ENCODE peak calls at places on chromosomes 11 and 22, in ten cellular contexts. O is right atrium auricular region, J is cardiac muscle cell, H is Peyer's patch, L is heart right ventricle, Y is HFFc6, K is endodermal cell, N is nephron progenitor cell, P is transverse colon, S is OCI-LY7. R is an unnamed sample.

GRCh38 chr11:3662856-3663255 is 8.3 kb downstream of the CHRNA10 start:
- DNase-seq in O (no peak), J (no peak), H (no peak), L (no peak), Y (no peak), K (no peak), N (no peak), P (no peak), S (no peak), R (no peak)

GRCh38 chr22:49934891-49935557 is 16.6 kb downstream of the CRELD2 start:
- DNase-seq in O (no peak), J (peak), H (peak), L (peak), Y (no peak), K (peak), N (peak), P (peak), S (peak), R (peak)

GRCh38 chr11:2215561-2216399 is 44.2 kb upstream of the TH start:
- DNase-seq in O (peak), J (no peak), H (no peak), L (no peak), Y (no peak), K (peak), N (no peak), P (no peak), S (no peak), R (no peak)

GRCh38 chr22:42560781-42561180 is 7.0 kb downstream of the SERHL2 start:
- DNase-seq in O (no peak), J (peak), H (no peak), L (no peak), Y (no peak), K (peak), N (peak), P (no peak), S (peak), R (peak)

GRCh38 chr22:16973591-16974297 is 34.3 kb downstream of the GAB4 start:
- DNase-seq in O (no peak), J (no peak), H (no peak), L (no peak), Y (no peak), K (peak), N (no peak), P (no peak), S (no peak), R (no peak)

GRCh38 chr22:19775496-19776325 is 15.1 kb downstream of the TBX1 start:
- DNase-seq in O (no peak), J (no peak), H (no peak), L (no peak), Y (no peak), K (no peak), N (no peak), P (no peak), S (peak), R (no peak)

GRCh38 chr11:121576531-121576930 is 123.8 kb upstream of the SORL1-AS1 start:
- DNase-seq in O (no peak), J (no peak), H (no peak), L (no peak), Y (no peak), K (no peak), N (no peak), P (no peak), S (no peak), R (no peak)

GRCh38 chr11:82176945-82177344 is 556.7 kb downstream of the FAM181B start:
- DNase-seq in O (no peak), J (no peak), H (no peak), L (no peak), Y (no peak), K (no peak), N (no peak), P (no peak), S (no peak), R (no peak)

GRCh38 chr11:117095301-117096139 is 2.7 kb downstream of the SIK3 start:
- DNase-seq in O (no peak), J (no peak), H (no peak), L (no peak), Y (peak), K (no peak), N (no peak), P (no peak), S (no peak), R (no peak)

GRCh38 chr11:126339073-126339865 is 16.2 kb upstream of the ST3GAL4 start:
- DNase-seq in O (no peak), J (no peak), H (peak), L (no peak), Y (no peak), K (no peak), N (no peak), P (no peak), S (no peak), R (no peak)

GRCh38 chr22:36369922-36370781 is 17.6 kb downstream of the MYH9 start:
- DNase-seq in O (no peak), J (peak), H (peak), L (peak), Y (peak), K (peak), N (no peak), P (peak), S (peak), R (no peak)

GRCh38 chr22:36367479-36367878 is 20.3 kb downstream of the MYH9 start:
- DNase-seq in O (no peak), J (no peak), H (no peak), L (no peak), Y (no peak), K (peak), N (no peak), P (no peak), S (no peak), R (no peak)

GRCh38 chr22:36369004-36369921 is 18.5 kb downstream of the MYH9 start:
- DNase-seq in O (no peak), J (no peak), H (no peak), L (no peak), Y (no peak), K (peak), N (no peak), P (no peak), S (no peak), R (no peak)

GRCh38 chr22:36367066-36367465 is 20.7 kb downstream of the MYH9 start:
- DNase-seq in O (no peak), J (no peak), H (no peak), L (no peak), Y (no peak), K (no peak), N (no peak), P (no peak), S (no peak), R (no peak)

GRCh38 chr22:36368359-36368983 is 19.3 kb downstream of the MYH9 start:
- DNase-seq in O (no peak), J (peak), H (no peak), L (no peak), Y (peak), K (peak), N (peak), P (no peak), S (no peak), R (no peak)
- TF ChIP-seq CTCF in O (no peak), J (peak), H (peak), L (no peak), Y (peak), K (peak), N (no peak), P (peak), S (peak), R (no peak)

GRCh38 chr22:44669725-44670027 is 32.3 kb upstream of the PRR5 start:
- DNase-seq in O (no peak), J (peak), H (no peak), L (no peak), Y (no peak), K (peak), N (no peak), P (no peak), S (no peak), R (no peak)
- TF ChIP-seq CTCF in O (no peak), J (peak), H (peak), L (peak), Y (peak), K (peak), N (peak), P (no peak), S (peak), R (peak)

DNA sequence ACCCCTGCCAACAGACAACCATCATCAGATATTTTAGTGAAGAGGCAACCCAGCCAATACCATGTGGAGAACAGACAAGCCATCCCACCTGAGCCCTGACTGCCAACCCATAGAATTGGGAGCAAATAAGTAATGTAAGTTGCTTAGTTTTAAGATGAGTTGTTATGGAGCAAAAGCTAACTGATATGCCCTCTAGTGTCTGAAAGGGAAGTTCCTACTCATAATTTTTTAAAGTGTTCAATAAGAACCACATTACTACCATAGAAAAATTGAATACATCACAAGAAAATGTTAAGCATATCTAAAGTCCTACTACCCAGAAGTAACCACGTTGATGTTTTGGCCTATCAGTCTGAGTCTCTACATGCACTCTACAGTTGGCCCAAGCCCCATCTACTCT is 50.8 kb upstream of the SLC36A4 start:
- DNase-seq in O (no peak), J (no peak), H (no peak), L (no peak), Y (peak), K (no peak), N (no peak), P (no peak), S (peak), R (no peak)
- TF ChIP-seq CTCF in O (no peak), J (peak), H (no peak), L (no peak), Y (peak), K (peak), N (no peak), P (peak), S (peak), R (no peak)

GRCh38 chr11:114400974-114401223 is 433 bp downstream of the RBM7 start:
- DNase-seq in O (no peak), J (no peak), H (no peak), L (no peak), Y (no peak), K (no peak), N (no peak), P (no peak), S (no peak), R (no peak)

GRCh38 chr11:114398303-114398920 is 1.9 kb downstream of the C11orf71 start:
- DNase-seq in O (no peak), J (no peak), H (no peak), L (no peak), Y (no peak), K (no peak), N (no peak), P (no peak), S (no peak), R (no peak)

GRCh38 chr11:114399903-114400221 is 449 bp downstream of the C11orf71 start:
- DNase-seq in O (peak), J (peak), H (no peak), L (no peak), Y (no peak), K (peak), N (peak), P (no peak), S (peak), R (peak)

GRCh38 chr11:114399490-114399889 is 821 bp downstream of the C11orf71 start:
- DNase-seq in O (no peak), J (peak), H (no peak), L (no peak), Y (no peak), K (no peak), N (no peak), P (no peak), S (no peak), R (no peak)

DNA sequence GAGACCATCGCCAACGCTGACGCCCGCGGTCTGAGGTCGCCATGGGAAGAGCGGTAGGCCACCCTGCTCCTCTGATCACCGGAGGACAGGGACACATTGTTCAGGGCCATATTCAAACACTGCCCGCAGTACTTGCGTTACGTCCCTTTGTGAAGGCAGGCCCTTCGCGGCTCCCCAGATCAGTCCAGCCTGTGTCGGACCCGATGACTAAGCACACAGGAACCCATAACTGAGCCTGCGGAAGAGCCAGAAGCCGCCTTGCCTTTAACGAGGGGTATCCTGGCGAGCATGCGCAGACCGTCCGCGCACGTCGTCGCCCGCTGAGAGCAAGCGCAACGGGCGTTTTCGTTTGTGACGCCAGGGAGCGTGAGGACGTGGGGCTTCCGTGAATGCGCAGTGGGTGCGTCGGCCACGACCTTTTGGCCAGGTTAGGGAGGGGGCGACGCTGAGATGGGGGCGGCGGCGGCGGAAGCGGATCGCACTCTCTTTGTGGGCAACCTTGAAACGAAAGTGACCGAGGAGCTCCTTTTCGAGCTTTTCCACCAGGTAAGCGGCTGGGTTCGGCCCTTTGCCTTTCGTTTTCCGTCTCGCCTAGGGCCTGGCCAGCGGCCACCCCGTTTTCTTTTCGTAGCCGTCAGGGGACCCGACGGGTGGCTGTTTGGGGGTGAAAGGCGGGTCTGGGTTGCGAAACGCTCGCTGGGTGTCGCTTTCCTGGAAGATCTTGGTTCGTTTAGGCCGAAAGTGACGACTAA is at the start of the genes C11orf71 and RBM7:
- DNase-seq in O (peak), J (peak), H (peak), L (peak), Y (peak), K (peak), N (peak), P (peak), S (peak), R (peak)
- TF ChIP-seq CTCF in O (no peak), J (no peak), H (peak), L (no peak), Y (peak), K (peak), N (no peak), P (no peak), S (peak), R (no peak)

GRCh38 chr11:38795027-38795426 is 2197.0 kb upstream of the RAG2 start:
- DNase-seq in O (no peak), J (no peak), H (no peak), L (no peak), Y (no peak), K (no peak), N (no peak), P (no peak), S (no peak), R (no peak)

GRCh38 chr11:38788591-38788990 is 2190.6 kb upstream of the RAG2 start:
- DNase-seq in O (no peak), J (no peak), H (no peak), L (no peak), Y (no peak), K (no peak), N (no peak), P (no peak), S (no peak), R (no peak)

DNA sequence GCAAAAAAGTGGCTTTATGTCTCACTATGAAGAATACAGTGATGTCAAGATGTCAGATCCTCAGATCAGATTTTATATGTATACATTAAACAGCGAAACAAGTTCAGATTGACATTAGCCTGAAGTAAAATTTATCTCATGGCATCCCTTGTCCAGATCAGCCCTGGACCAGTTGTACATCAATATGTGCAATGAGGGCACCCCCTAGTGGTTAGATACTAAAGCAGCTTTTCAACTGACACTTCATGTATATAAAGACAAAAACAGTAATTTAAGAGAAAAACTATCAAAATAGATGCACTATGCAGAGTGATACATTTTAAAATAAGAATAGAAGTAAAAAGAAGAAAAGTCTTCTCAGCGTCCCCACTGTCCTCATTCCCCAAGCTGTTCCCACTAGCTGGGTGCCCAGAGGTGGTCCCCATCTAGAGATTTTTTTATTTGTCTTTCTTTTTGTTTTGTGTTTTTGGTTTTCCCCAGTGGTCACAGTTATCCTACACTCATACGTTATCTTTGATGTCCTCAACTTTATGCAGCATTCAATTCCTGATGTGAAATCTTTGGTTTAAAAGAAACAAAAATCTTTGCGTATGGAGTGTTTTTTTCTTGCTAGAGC is 2193.4 kb upstream of the RAG2 start:
- DNase-seq in O (no peak), J (peak), H (no peak), L (peak), Y (peak), K (peak), N (peak), P (no peak), S (peak), R (no peak)
- TF ChIP-seq CTCF in O (peak), J (peak), H (peak), L (peak), Y (peak), K (peak), N (peak), P (peak), S (peak), R (peak)

GRCh38 chr11:70271635-70271953 is 1.1 kb downstream of the PPFIA1 start:
- DNase-seq in O (no peak), J (no peak), H (no peak), L (no peak), Y (no peak), K (no peak), N (no peak), P (no peak), S (no peak), R (no peak)

GRCh38 chr11:70268526-70268925 is 2.0 kb upstream of the PPFIA1 start:
- DNase-seq in O (no peak), J (no peak), H (no peak), L (no peak), Y (no peak), K (no peak), N (no peak), P (no peak), S (no peak), R (no peak)

GRCh38 chr11:70272009-70272408 is 1.5 kb downstream of the PPFIA1 start:
- DNase-seq in O (no peak), J (no peak), H (no peak), L (no peak), Y (no peak), K (no peak), N (no peak), P (no peak), S (no peak), R (no peak)

GRCh38 chr11:70270104-70270876 is at the start of gene PPFIA1:
- DNase-seq in O (peak), J (peak), H (peak), L (peak), Y (peak), K (peak), N (peak), P (peak), S (peak), R (peak)

GRCh38 chr11:70270877-70271634 is 566 bp downstream of the PPFIA1 start:
- DNase-seq in O (no peak), J (peak), H (peak), L (peak), Y (peak), K (peak), N (peak), P (peak), S (peak), R (peak)
- TF ChIP-seq CTCF in O (no peak), J (no peak), H (peak), L (no peak), Y (no peak), K (peak), N (no peak), P (peak), S (peak), R (no peak)

DNA sequence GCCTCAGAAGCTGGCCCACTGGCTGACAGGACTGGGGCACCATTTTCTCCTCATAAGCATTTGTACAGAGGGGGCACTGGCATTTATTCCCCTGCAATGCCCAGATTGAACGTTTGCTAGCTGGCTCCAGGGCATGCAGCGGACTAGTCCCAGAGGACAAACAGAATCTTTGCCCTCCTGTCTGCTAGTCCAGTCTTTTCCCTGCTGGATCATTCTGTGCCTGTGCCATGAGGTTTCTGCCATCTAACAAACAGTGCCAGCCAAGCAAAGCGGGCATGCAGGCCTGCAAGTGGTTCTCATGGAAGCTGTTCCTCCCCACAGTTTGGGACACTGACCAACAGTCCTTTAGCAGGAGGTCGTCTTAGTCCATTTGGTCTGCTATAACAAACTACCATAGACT is 53.4 kb downstream of the KCNJ1 start:
- DNase-seq in O (no peak), J (no peak), H (no peak), L (no peak), Y (no peak), K (no peak), N (no peak), P (no peak), S (no peak), R (no peak)
- TF ChIP-seq CTCF in O (no peak), J (no peak), H (no peak), L (no peak), Y (no peak), K (no peak), N (no peak), P (no peak), S (no peak), R (no peak)